ENCODE peak calls at places on chromosomes 12 and 14, in eight cellular contexts. R is pancreas; W is testis; Y is naive thymus-derived CD4-positive, alpha-beta T cell; O is PC-3; E is psoas muscle; P is neural progenitor cell; K is GM23338. S is an unnamed sample.

GRCh38 chr12:116672842-116673516 is 64.9 kb downstream of the SPRING1 start:
- DNase-seq in E (no peak), P (no peak), R (no peak), Y (no peak), K (no peak), W (no peak), O (no peak), S (no peak)

GRCh38 chr12:69397978-69398377 is 38.4 kb downstream of the YEATS4 start:
- DNase-seq in O (peak; percentile 14), K (no peak), W (no peak), E (no peak), P (no peak), R (no peak), Y (no peak), S (no peak)

GRCh38 chr14:93286212-93286890 is 46.5 kb downstream of the BTBD7 start:
- DNase-seq in O (no peak), E (no peak), R (no peak), W (no peak), P (peak; percentile 37), K (peak; percentile 33), Y (no peak), S (no peak)

GRCh38 chr12:82527165-82527780 is 159.4 kb upstream of the TMTC2 start:
- DNase-seq in O (peak; percentile 77), W (peak; percentile 57), P (peak; percentile 71), Y (no peak), R (peak; percentile 35), K (peak; percentile 61), E (no peak), S (peak; percentile 28)

GRCh38 chr12:54631988-54632728 is 2.5 kb downstream of the LACRT start:
- DNase-seq in R (peak; percentile 17), P (peak; percentile 42), Y (no peak), W (no peak), K (peak; percentile 73), E (no peak), O (no peak), S (no peak)

GRCh38 chr14:78455896-78456435 is 285.8 kb downstream of the NRXN3 start:
- DNase-seq in K (no peak), Y (no peak), W (no peak), P (no peak), E (no peak), R (no peak), O (no peak), S (no peak)

GRCh38 chr12:92827836-92828431 is 101.2 kb downstream of the EEA1 start:
- DNase-seq in O (peak; percentile 72), E (no peak), K (peak; percentile 54), W (no peak), R (no peak), P (peak; percentile 36), Y (no peak), S (no peak)

GRCh38 chr12:12357697-12358476 is 1.0 kb downstream of the BORCS5 start:
- DNase-seq in O (peak; percentile 21), E (no peak), K (no peak), P (no peak), Y (no peak), W (no peak), R (no peak), S (no peak)

GRCh38 chr12:4978737-4979136 is 64.9 kb upstream of the KCNA5 start:
- DNase-seq in P (no peak), E (no peak), Y (no peak), R (no peak), K (no peak), O (peak; percentile 2), W (no peak), S (no peak)

GRCh38 chr12:121196902-121197301 is 13.0 kb upstream of the P2RX4 start:
- DNase-seq in Y (no peak), P (no peak), O (no peak), R (no peak), K (no peak), W (no peak), E (no peak), S (no peak)

GRCh38 chr12:123058980-123059379 is 78.5 kb downstream of the ARL6IP4 start:
- DNase-seq in P (no peak), R (no peak), Y (no peak), E (no peak), K (no peak), W (peak; percentile 68), O (no peak), S (no peak)

GRCh38 chr12:3252416-3252815 is 175.2 kb downstream of the TSPAN9 start:
- DNase-seq in E (peak; percentile 95), Y (no peak), K (no peak), W (peak; percentile 90), R (no peak), P (no peak), O (no peak), S (peak; percentile 53)

GRCh38 chr12:130745921-130746320 is 29.8 kb upstream of the RIMBP2 start:
- DNase-seq in W (no peak), R (no peak), Y (no peak), E (no peak), K (no peak), O (no peak), P (no peak), S (no peak)

GRCh38 chr14:60645191-60645590 is 4.1 kb downstream of the SIX1 start:
- DNase-seq in O (no peak), R (no peak), Y (no peak), K (no peak), E (no peak), W (no peak), P (no peak), S (no peak)

GRCh38 chr14:60878536-60878935 is 102.3 kb downstream of the TRMT5 start:
- DNase-seq in R (no peak), O (no peak), E (no peak), P (no peak), W (no peak), Y (no peak), K (no peak), S (no peak)

GRCh38 chr14:73943083-73943482 is 6.8 kb downstream of the FAM161B start:
- DNase-seq in W (no peak), O (peak; percentile 58), K (no peak), E (no peak), P (no peak), R (no peak), Y (no peak), S (peak; percentile 81)

GRCh38 chr14:65637780-65638179 is 225.2 kb downstream of the FUT8 start:
- DNase-seq in W (no peak), O (no peak), K (no peak), P (no peak), E (no peak), Y (peak; percentile 52), R (no peak), S (no peak)

GRCh38 chr12:32501835-32502333 is 102.5 kb downstream of the FGD4 start:
- DNase-seq in R (peak; percentile 50), E (peak; percentile 53), Y (no peak), W (peak; percentile 67), K (peak; percentile 96), O (no peak), P (peak; percentile 98), S (peak; percentile 49)

GRCh38 chr14:54209501-54210231 is 187.1 kb upstream of the CDKN3 start:
- DNase-seq in W (no peak), P (no peak), O (peak; percentile 63), E (no peak), Y (no peak), R (no peak), K (no peak), S (no peak)

GRCh38 chr12:94689002-94689645 is 38.8 kb upstream of the TMCC3 start:
- DNase-seq in K (no peak), W (no peak), E (no peak), R (no peak), P (no peak), O (no peak), Y (no peak), S (no peak)

GRCh38 chr14:81868172-81868571 is 334.5 kb upstream of the SEL1L start:
- DNase-seq in O (no peak), R (no peak), E (no peak), W (no peak), K (peak; percentile 56), P (no peak), Y (no peak), S (no peak)

GRCh38 chr12:41441180-41441579 is 253.1 kb downstream of the PDZRN4 start:
- DNase-seq in K (no peak), Y (no peak), E (no peak), O (no peak), W (no peak), R (no peak), P (no peak), S (no peak)

GRCh38 chr12:122687091-122687490 is 16.1 kb downstream of the HCAR2 start:
- DNase-seq in W (no peak), R (no peak), K (no peak), Y (no peak), E (no peak), O (peak; percentile 34), P (no peak), S (no peak)

GRCh38 chr14:60331201-60332045 is 82.4 kb downstream of the PPM1A start:
- DNase-seq in K (peak; percentile 96), E (peak; percentile 74), P (peak; percentile 93), R (peak; percentile 56), W (peak; percentile 86), Y (peak; percentile 63), O (peak; percentile 96), S (peak; percentile 60)

GRCh38 chr14:103923863-103924262 is 4.4 kb upstream of the TDRD9 start:
- DNase-seq in Y (no peak), R (no peak), K (no peak), W (no peak), P (no peak), O (no peak), E (no peak), S (peak; percentile 23)
- H3K36me3 ChIP-seq in Y (no peaks in the 10 kb centered on the region), R (no peaks in the 10 kb centered on the region), K (no peaks in the 10 kb centered on the region), W (no peaks in the 10 kb centered on the region), P (no peaks in the 10 kb centered on the region), O (peaks cover 1% of the 10 kb centered on the region), E (no peaks in the 10 kb centered on the region), S (no peaks in the 10 kb centered on the region)

GRCh38 chr14:56036353-56036752 is 81.9 kb upstream of the PELI2 start:
- DNase-seq in O (no peak), Y (no peak), K (peak; percentile 41), R (no peak), E (no peak), P (peak; percentile 5), W (no peak), S (no peak)
- H3K36me3 ChIP-seq in O (no peaks in the 10 kb centered on the region), Y (no peaks in the 10 kb centered on the region), K (no peaks in the 10 kb centered on the region), R (no peaks in the 10 kb centered on the region), E (no peaks in the 10 kb centered on the region), P (no peaks in the 10 kb centered on the region), W (no peaks in the 10 kb centered on the region), S (no peaks in the 10 kb centered on the region)

DNA sequence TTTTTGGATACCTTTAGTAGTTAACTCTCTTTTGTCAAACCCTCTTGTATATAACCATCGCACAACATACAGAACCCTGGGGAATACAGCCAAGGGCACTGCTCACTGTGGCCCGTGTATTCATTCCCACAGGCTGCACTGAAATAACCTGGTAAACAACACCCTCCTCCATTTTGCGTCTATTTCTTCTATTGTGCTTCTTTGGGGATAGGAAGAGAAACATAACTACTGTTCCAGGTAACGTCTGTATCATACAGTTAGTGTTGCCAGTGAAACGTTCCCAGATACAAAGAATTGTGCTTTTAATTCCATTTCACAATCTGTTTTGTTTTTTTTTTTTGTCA is 9.6 kb downstream of the C12orf76 start:
- DNase-seq in P (no peak), W (no peak), E (no peak), K (no peak), R (no peak), O (no peak), Y (no peak), S (no peak)
- H3K36me3 ChIP-seq in P (no peaks in the 10 kb centered on the region), W (no peaks in the 10 kb centered on the region), E (peaks cover 4% of the 10 kb centered on the region), K (no peaks in the 10 kb centered on the region), R (peaks cover 10% of the 10 kb centered on the region), O (peaks cover 41% of the 10 kb centered on the region), Y (peaks cover 11% of the 10 kb centered on the region), S (no peaks in the 10 kb centered on the region)

GRCh38 chr12:10783252-10783651 is 19.2 kb downstream of the TAS2R7 start:
- DNase-seq in O (no peak), Y (no peak), R (no peak), E (no peak), K (no peak), P (no peak), W (no peak), S (no peak)

GRCh38 chr12:10779103-10779502 is 23.3 kb downstream of the TAS2R7 start:
- DNase-seq in W (no peak), K (no peak), R (no peak), E (no peak), P (peak; percentile 21), Y (no peak), O (no peak), S (no peak)
- H3K36me3 ChIP-seq in W (no peaks in the 10 kb centered on the region), K (no peaks in the 10 kb centered on the region), R (no peaks in the 10 kb centered on the region), E (no peaks in the 10 kb centered on the region), P (no peaks in the 10 kb centered on the region), Y (no peaks in the 10 kb centered on the region), O (no peaks in the 10 kb centered on the region), S (no peaks in the 10 kb centered on the region)

S was measured in adrenal gland.